ENCODE peak calls at places on chromosomes 2 and 18, in nine cellular contexts. P is hippocampal formation; R is amniotic epithelial cell; B is stimulated activated CD4-positive, alpha-beta T cell treated with anti-CD3 and anti-CD28 coated beads, Interleukin-15, amount 100 ng/mL, for 24 hours; Z is left kidney; Y is endodermal cell; A is stimulated activated CD8-positive, alpha-beta memory T cell treated with anti-CD3 and anti-CD28 coated beads, Interleukin-4, amount 100 ng/mL, for 1 hour; X is B cell; K is spleen. Q is an unnamed sample.

GRCh38 chr2:191617589-191617988 is 60.3 kb upstream of the NABP1 start:
- DNase-seq in R (no peak), B (peak), X (peak), A (no peak), P (no peak), Z (no peak), Y (no peak), K (no peak), Q (peak)

GRCh38 chr2:127479219-127479825 is 47.0 kb downstream of the IWS1 start:
- DNase-seq in K (no peak), A (no peak), P (peak), B (no peak), R (peak), Z (peak), Y (no peak), X (no peak), Q (peak)

GRCh38 chr2:222127660-222128059 is 171.1 kb downstream of the PAX3 start:
- DNase-seq in A (no peak), Z (no peak), R (no peak), P (no peak), B (no peak), K (no peak), Y (no peak), X (no peak), Q (no peak)

GRCh38 chr2:79916285-79916684 is 388.3 kb downstream of the LRRTM1 start:
- DNase-seq in P (no peak), A (no peak), Y (no peak), K (no peak), X (no peak), B (no peak), R (no peak), Z (no peak), Q (no peak)

GRCh38 chr2:65025453-65026128 is 30.6 kb upstream of the CEP68 start:
- DNase-seq in Y (no peak), K (no peak), A (no peak), X (peak), Z (no peak), P (peak), R (no peak), B (no peak), Q (peak)

GRCh38 chr2:73838889-73839539 is 10.3 kb downstream of the STAMBP start:
- DNase-seq in B (no peak), X (no peak), A (no peak), P (no peak), Y (no peak), R (peak), K (no peak), Z (no peak), Q (no peak)

GRCh38 chr2:20565623-20566236 is 85.2 kb downstream of the HS1BP3 start:
- DNase-seq in R (peak), K (no peak), P (no peak), X (no peak), Z (peak), A (no peak), Y (peak), B (no peak), Q (no peak)

GRCh38 chr2:181753686-181754085 is 73.4 kb upstream of the NEUROD1 start:
- DNase-seq in P (no peak), A (no peak), K (no peak), Y (no peak), Z (no peak), R (no peak), B (no peak), X (no peak), Q (no peak)

GRCh38 chr2:234723400-234723799 is 226.5 kb upstream of the ARL4C start:
- DNase-seq in K (no peak), R (no peak), Y (no peak), B (no peak), A (no peak), X (no peak), Z (no peak), P (no peak), Q (no peak)

GRCh38 chr2:8573234-8573941 is 108.5 kb upstream of the ID2 start:
- DNase-seq in R (no peak), P (no peak), Z (peak), Y (no peak), X (no peak), A (no peak), K (no peak), B (no peak), Q (peak)

GRCh38 chr18:80022613-80023012 is 11.6 kb upstream of the RBFA start:
- DNase-seq in Y (no peak), Z (peak), K (no peak), R (peak), P (no peak), A (no peak), B (no peak), X (peak), Q (peak)

GRCh38 chr2:2331905-2332280 is 818 bp upstream of the MYT1L start:
- DNase-seq in Z (peak), Y (peak), B (no peak), K (no peak), R (no peak), P (peak), X (no peak), A (no peak), Q (no peak)

GRCh38 chr2:113080134-113080533 is 12.4 kb downstream of the IL1F10 start:
- DNase-seq in A (no peak), K (peak), Y (peak), B (peak), R (peak), Z (peak), P (no peak), X (no peak), Q (peak)

GRCh38 chr2:3175568-3175955 is 202.1 kb downstream of the EIPR1 start:
- DNase-seq in Z (no peak), R (no peak), K (peak), P (no peak), Y (no peak), X (no peak), A (no peak), B (no peak), Q (no peak)

GRCh38 chr18:44309185-44309584 is 371.5 kb upstream of the SETBP1 start:
- DNase-seq in B (no peak), Z (no peak), R (peak), X (no peak), Y (no peak), K (no peak), A (no peak), P (no peak), Q (no peak)